ENCODE peak calls at places on chromosomes 5 and 9, in five cellular contexts. N is HCT116, O is GM23338, J is HepG2, T is MM.1S. Z is an unnamed sample.

GRCh38 chr5:94778299-94778698 is 159.8 kb downstream of the SLF1 start:
- DNase-seq in N (no peak), O (peak; percentile 35), J (no peak), T (no peak), Z (no peak)

GRCh38 chr9:93670208-93671029 is 94.0 kb downstream of the PHF2 start:
- DNase-seq in N (no peak), O (no peak), J (no peak), T (no peak), Z (peak; percentile 79)

GRCh38 chr5:155727512-155728145 is 599.3 kb upstream of the SGCD start:
- DNase-seq in N (no peak), O (peak; percentile 56), J (no peak), T (no peak), Z (peak; percentile 18)

GRCh38 chr5:33755216-33755615 is 136.6 kb downstream of the ADAMTS12 start:
- DNase-seq in N (no peak), O (no peak), J (no peak), T (no peak), Z (no peak)

GRCh38 chr9:129761901-129762359 is 9.1 kb upstream of the PTGES start:
- DNase-seq in N (no peak), O (peak; percentile 62), J (no peak), T (no peak), Z (peak; percentile 88)

GRCh38 chr5:1666812-1667588 is 132.6 kb downstream of the MRPL36 start:
- DNase-seq in N (no peak), O (peak; percentile 73), J (no peak), T (peak; percentile 32), Z (peak; percentile 32)

GRCh38 chr9:28866951-28867350 is 1293.7 kb upstream of the C9orf72 start:
- DNase-seq in N (no peak), O (no peak), J (no peak), T (no peak), Z (no peak)

GRCh38 chr5:102888483-102888882 is 133.4 kb downstream of the PAM start:
- DNase-seq in N (no peak), O (no peak), J (no peak), T (no peak), Z (no peak)

GRCh38 chr5:172904643-172905345 is 54.4 kb upstream of the RPL26L1 start:
- DNase-seq in N (peak; percentile 48), O (peak; percentile 17), J (peak; percentile 19), T (no peak), Z (peak; percentile 85)

GRCh38 chr5:141565826-141566575 is 52.8 kb downstream of the DIAPH1 start:
- DNase-seq in N (no peak), O (no peak), J (no peak), T (no peak), Z (peak; percentile 65)

GRCh38 chr9:6938447-6938846 is 180.7 kb downstream of the KDM4C start:
- DNase-seq in N (no peak), O (no peak), J (peak; percentile 36), T (no peak), Z (peak; percentile 86)

GRCh38 chr5:146109379-146109778 is 4.0 kb upstream of the PLAC8L1 start:
- DNase-seq in N (no peak), O (no peak), J (no peak), T (no peak), Z (no peak)

GRCh38 chr9:18821794-18822193 is 211.2 kb downstream of the SAXO1 start:
- DNase-seq in N (no peak), O (peak; percentile 24), J (peak; percentile 35), T (no peak), Z (no peak)

GRCh38 chr5:178208540-178209227 is 4.4 kb downstream of the HNRNPAB start:
- DNase-seq in N (no peak), O (peak; percentile 52), J (no peak), T (no peak), Z (peak; percentile 39)

GRCh38 chr9:134519403-134520070 is 122.1 kb upstream of the COL5A1 start:
- DNase-seq in N (no peak), O (no peak), J (no peak), T (no peak), Z (no peak)

GRCh38 chr5:145941677-145942130 is 5.3 kb downstream of the SH3RF2 start:
- DNase-seq in N (peak; percentile 39), O (no peak), J (no peak), T (no peak), Z (peak; percentile 61)

GRCh38 chr9:103169798-103170197 is 174.7 kb downstream of the CYLC2 start:
- DNase-seq in N (no peak), O (no peak), J (no peak), T (no peak), Z (no peak)

GRCh38 chr5:166582416-166582815 is 1709.0 kb upstream of the WWC1 start:
- DNase-seq in N (no peak), O (no peak), J (no peak), T (no peak), Z (no peak)

GRCh38 chr5:140295414-140295813 is 7.5 kb downstream of the PFDN1 start:
- DNase-seq in N (no peak), O (no peak), J (peak; percentile 67), T (peak; percentile 45), Z (peak; percentile 93)

GRCh38 chr5:80251636-80252035 is 4.2 kb downstream of the SERINC5 start:
- DNase-seq in N (no peak), O (no peak), J (no peak), T (no peak), Z (peak; percentile 76)

GRCh38 chr9:138103111-138103823 is 225.7 kb downstream of the CACNA1B start:
- DNase-seq in N (no peak), O (no peak), J (no peak), T (no peak), Z (no peak)

GRCh38 chr5:125410501-125411162 is 664.2 kb upstream of the ZNF608 start:
- DNase-seq in N (no peak), O (no peak), J (no peak), T (no peak), Z (peak; percentile 83)

GRCh38 chr5:88172847-88173758 is 95.5 kb downstream of the TMEM161B start:
- DNase-seq in N (no peak), O (peak; percentile 57), J (peak; percentile 63), T (no peak), Z (no peak)

GRCh38 chr9:84404095-84404686 is 63.6 kb upstream of the SLC28A3 start:
- DNase-seq in N (peak; percentile 8), O (peak; percentile 62), J (peak; percentile 5), T (no peak), Z (peak; percentile 10)

GRCh38 chr5:133446440-133446839 is 165.9 kb downstream of the FSTL4 start:
- DNase-seq in N (no peak), O (no peak), J (no peak), T (no peak), Z (no peak)

GRCh38 chr5:7190727-7191126 is 205.2 kb upstream of the ADCY2 start:
- DNase-seq in N (no peak), O (no peak), J (no peak), T (no peak), Z (no peak)

GRCh38 chr9:79621916-79622575 is 50.3 kb downstream of the TLE4 start:
- DNase-seq in N (no peak), O (peak; percentile 71), J (no peak), T (no peak), Z (no peak)

GRCh38 chr9:3479516-3480352 is 46.1 kb downstream of the RFX3 start:
- DNase-seq in N (no peak), O (no peak), J (no peak), T (no peak), Z (no peak)

GRCh38 chr5:36398137-36398536 is 96.4 kb upstream of the RANBP3L start:
- DNase-seq in N (peak; percentile 28), O (peak; percentile 30), J (peak; percentile 20), T (no peak), Z (peak; percentile 56)

GRCh38 chr9:78644359-78644758 is 347.4 kb downstream of the PSAT1 start:
- DNase-seq in N (no peak), O (no peak), J (no peak), T (no peak), Z (peak; percentile 38)

GRCh38 chr9:122087406-122088200 is 5.5 kb downstream of the TTLL11 start:
- DNase-seq in N (no peak), O (no peak), J (no peak), T (no peak), Z (peak; percentile 77)

GRCh38 chr9:111456536-111456935 is 27.6 kb downstream of the ECPAS start:
- DNase-seq in N (no peak), O (no peak), J (no peak), T (no peak), Z (peak; percentile 12)

GRCh38 chr5:82107277-82107676 is 135.5 kb downstream of the ATG10 start:
- DNase-seq in N (no peak), O (peak; percentile 23), J (no peak), T (peak; percentile 29), Z (peak; percentile 47)

GRCh38 chr5:100647461-100648230 is 112.5 kb downstream of the FAM174A start:
- DNase-seq in N (no peak), O (peak; percentile 13), J (no peak), T (peak; percentile 27), Z (peak; percentile 1)

GRCh38 chr9:114117996-114118830 is 19.1 kb upstream of the KIF12 start:
- DNase-seq in N (no peak), O (no peak), J (peak; percentile 99), T (no peak), Z (no peak)
- TF ChIP-seq EZH2 in N (no peak), O (no peak), J (no peak), T (no peak), Z (no peak)

DNA sequence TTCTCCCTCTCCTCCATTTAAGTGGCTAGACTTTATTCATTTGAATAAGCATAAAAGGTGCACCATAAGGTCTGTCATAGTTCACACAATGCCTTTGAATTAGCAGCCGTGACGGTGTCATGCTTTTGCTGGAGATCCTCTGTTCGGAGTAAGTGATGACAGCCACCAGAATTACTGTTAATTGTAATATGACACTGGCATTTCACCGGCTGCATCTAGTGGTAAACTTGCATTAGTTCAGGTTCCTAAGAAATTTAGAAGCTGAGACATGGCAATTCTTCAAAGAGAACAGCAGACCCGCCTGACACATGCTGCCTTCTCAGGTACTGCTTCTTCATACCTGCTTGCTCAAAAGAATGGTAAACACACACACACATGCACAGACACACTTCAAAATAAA is 241.7 kb downstream of the EBF1 start:
- DNase-seq in N (no peak), O (peak; percentile 28), J (no peak), T (no peak), Z (no peak)
- H3K4me1 ChIP-seq in N (no peaks in the 10 kb centered on the region), O (no peaks in the 10 kb centered on the region), J (no peaks in the 10 kb centered on the region), T (no peaks in the 10 kb centered on the region), Z (no peaks in the 10 kb centered on the region)

DNA sequence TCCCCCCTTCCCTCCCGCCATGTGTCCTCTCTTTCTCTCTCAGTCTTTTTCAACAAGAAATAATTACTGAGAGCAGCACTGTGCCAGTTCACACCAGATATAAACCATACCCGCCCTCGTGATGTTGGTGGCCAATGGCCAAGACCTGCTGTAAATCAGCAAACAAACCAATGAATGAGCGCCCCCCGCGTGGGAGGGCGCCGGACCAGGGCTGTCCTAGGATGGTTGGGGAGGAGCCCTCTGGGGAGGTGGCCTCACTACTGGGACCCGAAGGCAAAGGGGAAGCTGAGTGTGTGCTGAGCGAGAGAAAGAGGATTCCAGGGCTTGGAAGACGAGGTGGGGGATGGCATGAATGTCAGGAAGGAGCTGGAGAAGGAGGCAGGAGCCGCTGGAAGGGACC is 51.2 kb upstream of the BARHL1 start:
- DNase-seq in N (no peak), O (peak; percentile 55), J (no peak), T (no peak), Z (no peak)
- TF ChIP-seq EZH2 in N (no peak), O (no peak), J (no peak), T (no peak), Z (no peak)

GRCh38 chr9:136828474-136829140 is 13.7 kb upstream of the AJM1 start:
- DNase-seq in N (no peak), O (no peak), J (no peak), T (no peak), Z (no peak)
- H3K4me1 ChIP-seq in N (no peaks in the 10 kb centered on the region), O (no peaks in the 10 kb centered on the region), J (no peaks in the 10 kb centered on the region), T (no peaks in the 10 kb centered on the region), Z (no peaks in the 10 kb centered on the region)

Z was measured in GM23248.